ENCODE peak calls at places on chromosomes 5 and 9, in seven cellular contexts. N is fibroblast of pulmonary artery, D is A549, G is A673, K is mammary epithelial cell, E is IMR-90, X is astrocyte of the cerebellum. T is an unnamed sample.

GRCh38 chr5:16461782-16462181 is 3.8 kb downstream of the ZNF622 start:
- DNase-seq in N (peak), D (no peak), G (no peak), K (peak), E (peak), X (peak), T (peak)

GRCh38 chr5:59103303-59103702 is 520.4 kb downstream of the RAB3C start:
- DNase-seq in N (no peak), D (peak), G (no peak), K (no peak), E (no peak), X (no peak), T (no peak)

GRCh38 chr5:126508962-126509279 is 85.7 kb downstream of the GRAMD2B start:
- DNase-seq in N (peak), D (no peak), G (peak), K (no peak), E (no peak), X (peak), T (no peak)

GRCh38 chr5:127001621-127002296 is 28.6 kb downstream of the MARCHF3 start:
- DNase-seq in N (peak), D (peak), G (no peak), K (no peak), E (peak), X (peak), T (no peak)

GRCh38 chr9:93196095-93197055 is 12.4 kb downstream of the WNK2 start:
- DNase-seq in N (no peak), D (no peak), G (no peak), K (no peak), E (no peak), X (no peak), T (no peak)

GRCh38 chr5:30594331-30594730 is 599.2 kb upstream of the CDH6 start:
- DNase-seq in N (no peak), D (no peak), G (no peak), K (no peak), E (no peak), X (no peak), T (no peak)

GRCh38 chr5:117380316-117380715 is 805.7 kb upstream of the SEMA6A start:
- DNase-seq in N (no peak), D (no peak), G (no peak), K (no peak), E (no peak), X (no peak), T (no peak)

GRCh38 chr9:35923927-35924763 is 14.9 kb downstream of the SPAAR start:
- DNase-seq in N (peak), D (peak), G (peak), K (peak), E (peak), X (peak), T (peak)

GRCh38 chr5:37836173-37837100 is 3.4 kb downstream of the GDNF start:
- DNase-seq in N (peak), D (no peak), G (no peak), K (peak), E (peak), X (no peak), T (no peak)

GRCh38 chr5:150081541-150082283 is 4.6 kb downstream of the CSF1R start:
- DNase-seq in N (peak), D (no peak), G (no peak), K (no peak), E (peak), X (no peak), T (no peak)

GRCh38 chr9:127927457-127928231 is 2.9 kb downstream of the PIP5KL1 start:
- DNase-seq in N (no peak), D (no peak), G (no peak), K (peak), E (no peak), X (no peak), T (no peak)

GRCh38 chr9:123679330-123679987 is 250.5 kb downstream of the DENND1A start:
- DNase-seq in N (no peak), D (no peak), G (no peak), K (no peak), E (peak), X (no peak), T (no peak)

GRCh38 chr9:114282926-114283325 is 40.0 kb upstream of the ORM1 start:
- DNase-seq in N (peak), D (peak), G (no peak), K (peak), E (peak), X (peak), T (no peak)

GRCh38 chr9:128152133-128152780 is 3.0 kb downstream of the LCN2 start:
- DNase-seq in N (no peak), D (no peak), G (no peak), K (no peak), E (no peak), X (no peak), T (no peak)

GRCh38 chr5:139574641-139575312 is 13.6 kb downstream of the UBE2D2 start:
- DNase-seq in N (peak), D (peak), G (peak), K (no peak), E (peak), X (peak), T (no peak)

GRCh38 chr9:125884196-125884595 is 137.0 kb downstream of the PBX3 start:
- DNase-seq in N (peak), D (no peak), G (no peak), K (no peak), E (no peak), X (no peak), T (no peak)

GRCh38 chr9:91055845-91056244 is 254.2 kb downstream of the SYK start:
- DNase-seq in N (no peak), D (no peak), G (no peak), K (no peak), E (no peak), X (no peak), T (no peak)

GRCh38 chr9:4572184-4572826 is 82.0 kb downstream of the SLC1A1 start:
- DNase-seq in N (no peak), D (no peak), G (no peak), K (no peak), E (no peak), X (no peak), T (no peak)

GRCh38 chr5:172666251-172666650 is 25.2 kb downstream of the NEURL1B start:
- DNase-seq in N (peak), D (peak), G (no peak), K (no peak), E (peak), X (no peak), T (no peak)

GRCh38 chr9:93968451-93969327 is 13.5 kb upstream of the BARX1 start:
- DNase-seq in N (no peak), D (no peak), G (no peak), K (no peak), E (peak), X (no peak), T (no peak)

GRCh38 chr5:160260881-160261815 is 31.8 kb downstream of the FABP6 start:
- DNase-seq in N (peak), D (peak), G (no peak), K (no peak), E (peak), X (peak), T (no peak)

GRCh38 chr5:168159425-168159824 is 132.0 kb upstream of the WWC1 start:
- DNase-seq in N (no peak), D (peak), G (peak), K (no peak), E (no peak), X (no peak), T (no peak)

GRCh38 chr9:133102190-133103021 is 18.6 kb downstream of the RALGDS start:
- DNase-seq in N (no peak), D (no peak), G (no peak), K (no peak), E (no peak), X (no peak), T (no peak)

GRCh38 chr9:36716496-36716895 is 143.8 kb downstream of the MELK start:
- DNase-seq in N (no peak), D (no peak), G (no peak), K (no peak), E (peak), X (no peak), T (no peak)

GRCh38 chr5:142839711-142840441 is 69.7 kb downstream of the ARHGAP26 start:
- DNase-seq in N (peak), D (peak), G (no peak), K (no peak), E (peak), X (no peak), T (no peak)

GRCh38 chr5:176776141-176776865 is 34.1 kb upstream of the UNC5A start:
- DNase-seq in N (no peak), D (no peak), G (no peak), K (no peak), E (no peak), X (no peak), T (no peak)

GRCh38 chr5:154097031-154097430 is 58.3 kb downstream of the MFAP3 start:
- DNase-seq in N (no peak), D (no peak), G (no peak), K (peak), E (no peak), X (no peak), T (no peak)

GRCh38 chr9:93255994-93256877 is 72.3 kb downstream of the WNK2 start:
- DNase-seq in N (no peak), D (no peak), G (no peak), K (no peak), E (no peak), X (no peak), T (no peak)

GRCh38 chr9:33517373-33517772 is 6.7 kb upstream of the ANKRD18B start:
- DNase-seq in N (peak), D (peak), G (peak), K (peak), E (peak), X (peak), T (no peak)

GRCh38 chr5:84113246-84114118 is 271.2 kb downstream of the EDIL3 start:
- DNase-seq in N (no peak), D (no peak), G (peak), K (no peak), E (peak), X (peak), T (no peak)

GRCh38 chr9:104783588-104783987 is 19.7 kb downstream of the NIPSNAP3B start:
- DNase-seq in N (no peak), D (no peak), G (no peak), K (no peak), E (no peak), X (no peak), T (no peak)

GRCh38 chr5:92641031-92641962 is 939.7 kb downstream of the NR2F1-AS1 start:
- DNase-seq in N (peak), D (peak), G (peak), K (peak), E (peak), X (peak), T (peak)
- H3K4me3 ChIP-seq in N (peak), D (peak), G (peak), K (no peak), E (peak), X (peak), T (peak)

DNA sequence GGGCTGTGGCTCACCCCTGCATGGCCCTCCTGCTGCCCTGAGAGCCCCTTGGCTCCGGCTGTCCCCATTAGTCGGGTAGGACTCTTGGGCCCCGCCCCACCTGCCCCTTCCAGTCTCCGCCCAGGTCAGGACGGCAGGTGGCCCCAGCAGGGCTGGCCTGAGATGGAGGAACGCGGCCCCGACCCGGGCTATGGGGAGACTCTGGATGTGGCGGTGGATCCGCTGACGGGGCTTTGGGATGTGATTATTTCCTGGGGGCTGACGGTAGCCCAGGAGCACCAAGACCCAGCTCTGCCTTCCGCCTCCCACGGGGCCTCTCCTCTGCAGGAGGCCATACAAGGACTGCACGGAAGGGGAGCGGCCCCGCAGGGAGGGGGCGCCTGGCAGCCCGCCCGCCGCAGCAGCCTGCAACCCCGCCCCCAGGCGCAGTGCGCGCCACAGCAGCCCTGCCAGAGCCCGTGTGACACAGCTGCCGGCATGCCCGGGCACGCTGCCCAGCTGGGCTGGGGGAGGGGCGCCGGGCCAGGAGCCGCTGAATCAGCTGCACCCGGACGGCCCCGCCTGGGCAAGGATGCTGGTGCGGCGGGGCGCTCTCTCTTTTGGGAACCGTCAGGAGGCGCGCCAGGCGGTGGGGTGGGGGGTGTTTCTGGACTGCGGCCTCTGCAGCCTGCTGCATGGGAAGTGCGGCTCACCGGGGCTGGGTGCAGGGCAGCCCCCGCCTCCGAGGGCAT is 9.2 kb downstream of the TMEM250 start:
- DNase-seq in N (peak), D (peak), G (peak), K (peak), E (peak), X (peak), T (no peak)
- TF ChIP-seq CTCF in N (no peak), D (peak), G (peak), K (peak), E (peak), X (peak), T (no peak)

DNA sequence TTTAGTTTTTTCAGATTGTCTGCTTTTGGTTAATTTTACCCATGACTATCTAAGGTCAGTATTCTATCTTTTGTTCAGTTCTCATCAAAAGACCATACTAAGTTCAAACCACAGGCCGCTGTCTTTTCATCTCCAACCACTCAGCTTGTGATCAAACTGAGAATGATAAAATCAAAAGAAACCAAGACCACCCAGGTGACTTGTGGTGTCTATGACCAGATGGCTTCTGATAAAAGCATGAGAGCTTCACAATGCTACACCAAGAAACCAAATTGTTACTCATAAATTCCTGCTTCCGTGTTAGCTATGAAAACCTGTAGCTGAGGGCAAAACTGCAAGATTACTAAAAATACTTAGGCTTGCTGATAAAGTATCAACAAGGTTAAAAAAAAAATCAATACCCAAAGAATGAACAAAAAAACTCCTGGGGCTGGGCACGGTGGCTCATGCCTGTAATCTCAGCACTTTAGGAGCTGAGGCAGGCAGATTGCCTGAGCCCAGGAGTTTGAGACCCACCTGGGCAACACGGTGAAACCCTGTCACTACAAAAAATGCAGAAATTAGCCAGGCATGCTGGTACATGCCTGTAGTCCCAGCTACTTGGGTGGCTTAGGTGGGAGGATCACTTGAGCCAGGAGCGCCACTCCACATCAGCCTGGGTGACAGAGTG is 25.8 kb upstream of the GPX8 start:
- DNase-seq in N (no peak), D (no peak), G (no peak), K (no peak), E (no peak), X (no peak), T (no peak)
- H3K4me3 ChIP-seq in N (no peak), D (no peak), G (no peak), K (no peak), E (no peak), X (no peak), T (no peak)

GRCh38 chr9:10612649-10613398 is at the start of gene PTPRD:
- DNase-seq in N (peak), D (peak), G (peak), K (peak), E (peak), X (peak), T (no peak)
- TF ChIP-seq CTCF in N (no peak), D (peak), G (no peak), K (peak), E (no peak), X (peak), T (peak)

DNA sequence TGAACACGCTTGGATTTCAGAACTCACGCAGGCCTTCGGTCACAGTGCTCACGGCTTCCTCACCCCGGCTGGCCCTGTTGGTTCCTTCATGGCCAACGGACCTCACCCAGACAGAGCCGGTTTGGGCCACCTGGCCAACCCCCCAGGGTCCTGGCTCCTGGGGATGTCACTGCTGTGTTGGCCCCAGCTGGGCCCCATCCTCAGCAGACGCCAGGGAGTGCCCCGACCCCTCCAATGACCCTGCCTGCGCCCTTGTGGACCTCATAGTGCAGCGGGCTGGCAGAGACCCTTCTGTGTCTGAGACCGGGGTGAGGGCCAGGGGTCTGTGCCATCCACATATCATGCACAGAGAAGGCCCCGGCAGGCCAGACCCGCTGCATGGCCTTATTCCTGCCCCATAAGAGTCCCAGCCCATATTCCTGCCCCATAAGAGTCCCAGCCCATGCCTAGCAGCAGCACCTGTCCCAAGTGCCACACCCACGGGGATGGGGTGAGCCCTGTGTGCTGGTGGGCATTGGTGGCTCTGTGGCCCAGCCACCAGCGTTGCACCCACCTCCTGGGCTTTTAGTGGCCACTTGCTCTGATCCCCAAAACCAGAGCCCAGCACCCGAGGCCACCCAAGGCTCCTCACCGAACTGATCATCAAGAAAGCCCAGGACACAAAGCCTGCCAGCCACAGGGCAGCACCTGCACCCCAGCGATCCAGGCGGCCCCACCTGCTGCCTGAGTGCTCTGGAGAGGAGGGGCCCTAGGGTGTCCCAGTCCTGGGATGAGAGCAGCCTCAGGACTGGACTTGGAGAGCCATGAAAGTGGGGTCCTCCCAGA is 1.3 kb upstream of the LPCAT1 start:
- DNase-seq in N (no peak), D (no peak), G (no peak), K (no peak), E (no peak), X (no peak), T (no peak)
- H3K4me3 ChIP-seq in N (no peak), D (no peak), G (no peak), K (no peak), E (no peak), X (no peak), T (no peak)

GRCh38 chr9:130106860-130107848 is 53.4 kb downstream of the GPR107 start:
- DNase-seq in N (peak), D (peak), G (peak), K (peak), E (peak), X (peak), T (no peak)
- TF ChIP-seq CTCF in N (peak), D (peak), G (peak), K (peak), E (peak), X (peak), T (peak)

DNA sequence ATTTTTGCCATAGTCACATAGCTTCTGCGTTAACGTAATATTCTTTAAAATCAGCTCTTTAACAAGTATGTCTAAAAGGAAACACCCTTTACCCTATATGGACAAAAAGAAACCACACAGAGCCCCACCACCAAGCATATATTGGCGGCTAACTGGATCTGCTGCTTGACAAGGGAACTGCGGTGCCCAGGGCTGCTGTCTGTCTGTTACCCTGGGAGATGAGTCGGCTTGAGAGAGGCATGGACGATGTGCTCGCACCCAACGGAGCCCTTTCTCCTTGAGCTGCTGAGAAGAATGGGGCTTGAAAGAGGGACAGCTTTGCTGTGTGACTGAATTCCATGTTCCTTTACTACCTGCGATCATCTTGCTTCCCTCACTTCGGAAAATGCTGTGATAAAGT is 158.6 kb upstream of the SHB start:
- DNase-seq in N (no peak), D (no peak), G (peak), K (no peak), E (peak), X (no peak), T (no peak)
- H3K4me3 ChIP-seq in N (no peak), D (no peak), G (no peak), K (no peak), E (no peak), X (no peak), T (no peak)